ENCODE peak calls at places on chromosomes 16 and 17, in seven cellular contexts. C is iPS-NIHi11; J is HL-60; F is brain microvascular endothelial cell; S is stimulated activated CD8-positive, alpha-beta memory T cell treated with anti-CD3 and anti-CD28 coated beads, Interleukin-7, amount 100 ng/mL, for 4 hours; M is psoas muscle; D is AG08395. T is an unnamed sample.
A peak's percentile ranks its signal among the peaks of the same experiment; 100 is the strongest.

GRCh38 chr16:68076560-68076959 is 8.6 kb upstream of the NFATC3 start:
- DNase-seq in J (no peak), D (no peak), F (no peak), M (no peak), C (no peak), S (no peak), T (no peak)

GRCh38 chr16:33059206-33059605 is 134.8 kb upstream of the TP53TG3C start:
- DNase-seq in S (no peak), D (no peak), C (no peak), J (no peak), M (peak; percentile 17), F (no peak), T (no peak)

GRCh38 chr17:62848334-62848733 is 40.2 kb upstream of the MARCHF10 start:
- DNase-seq in M (no peak), J (no peak), D (no peak), F (no peak), S (no peak), C (no peak), T (no peak)

GRCh38 chr17:2050246-2050866 is 4.5 kb upstream of the HIC1 start:
- DNase-seq in C (peak; percentile 70), F (no peak), M (peak; percentile 81), S (peak; percentile 71), J (no peak), D (peak; percentile 65), T (no peak)

GRCh38 chr17:39603304-39604016 is 4.3 kb downstream of the NEUROD2 start:
- DNase-seq in C (no peak), D (no peak), S (no peak), J (no peak), F (no peak), M (no peak), T (no peak)

GRCh38 chr17:30113213-30113612 is 3.4 kb upstream of the NSRP1 start:
- DNase-seq in J (peak; percentile 17), D (no peak), F (no peak), S (no peak), C (no peak), M (no peak), T (no peak)

GRCh38 chr17:80795737-80796136 is 195.9 kb upstream of the CHMP6 start:
- DNase-seq in F (no peak), J (no peak), M (peak; percentile 94), S (no peak), C (no peak), D (no peak), T (no peak)

GRCh38 chr17:74859439-74860228 is at the start of gene GRIN2C:
- DNase-seq in D (no peak), M (no peak), J (no peak), C (peak; percentile 80), F (no peak), S (no peak), T (no peak)

GRCh38 chr16:77556203-77556602 is 121.4 kb upstream of the ADAMTS18 start:
- DNase-seq in J (no peak), M (no peak), S (no peak), C (no peak), F (no peak), D (no peak), T (no peak)

GRCh38 chr17:79835953-79836951 is 3.0 kb downstream of the CBX4 start:
- DNase-seq in F (no peak), C (no peak), S (no peak), J (peak; percentile 92), M (no peak), D (no peak), T (no peak)

GRCh38 chr17:5759501-5759925 is 175.2 kb upstream of the NLRP1 start:
- DNase-seq in J (no peak), M (no peak), S (no peak), D (no peak), F (no peak), C (no peak), T (no peak)

GRCh38 chr16:73298562-73298961 is 250.6 kb upstream of the ZFHX3 start:
- DNase-seq in C (peak; percentile 49), J (no peak), S (no peak), M (no peak), D (no peak), F (peak; percentile 87), T (no peak)

GRCh38 chr16:58272855-58273254 is 22.0 kb downstream of the PRSS54 start:
- DNase-seq in C (no peak), F (no peak), J (no peak), D (no peak), M (no peak), S (no peak), T (no peak)

GRCh38 chr17:14790518-14790917 is 474.6 kb downstream of the PMP22 start:
- DNase-seq in M (no peak), D (no peak), J (peak; percentile 40), S (no peak), F (peak; percentile 35), C (no peak), T (no peak)

GRCh38 chr17:18141210-18141803 is 32.8 kb downstream of the MYO15A start:
- DNase-seq in C (peak; percentile 52), M (no peak), J (peak; percentile 18), F (peak; percentile 53), D (peak; percentile 74), S (no peak), T (no peak)

GRCh38 chr16:19691161-19691850 is 26.7 kb downstream of the KNOP1 start:
- DNase-seq in D (no peak), F (no peak), C (no peak), J (peak; percentile 34), M (no peak), S (no peak), T (no peak)

GRCh38 chr16:15521390-15521757 is 87.0 kb downstream of the BMERB1 start:
- DNase-seq in F (no peak), J (no peak), D (no peak), M (no peak), C (no peak), S (no peak), T (peak; percentile 56)

GRCh38 chr16:64417711-64418227 is 704.1 kb downstream of the CDH11 start:
- DNase-seq in J (no peak), F (peak; percentile 45), S (no peak), M (no peak), D (peak; percentile 41), C (no peak), T (no peak)

GRCh38 chr16:71628810-71629209 is 2.8 kb downstream of the MARVELD3 start:
- DNase-seq in J (no peak), M (no peak), F (peak; percentile 34), D (no peak), S (no peak), C (no peak), T (no peak)

GRCh38 chr17:51119415-51120356 is 982 bp downstream of the SPAG9 start:
- DNase-seq in M (peak; percentile 75), D (peak; percentile 12), C (peak; percentile 49), S (peak; percentile 24), J (peak; percentile 51), F (peak; percentile 13), T (no peak)

GRCh38 chr16:85162478-85163277 is 50.4 kb upstream of the CIBAR2 start:
- DNase-seq in S (no peak), J (no peak), F (peak; percentile 70), C (no peak), D (peak; percentile 83), M (peak; percentile 89), T (no peak)

GRCh38 chr16:86662195-86662594 is 83.8 kb downstream of the FOXL1 start:
- DNase-seq in M (no peak), D (peak; percentile 57), C (no peak), F (no peak), J (no peak), S (no peak), T (no peak)

GRCh38 chr16:3734758-3735221 is 17.5 kb upstream of the TRAP1 start:
- DNase-seq in J (no peak), D (no peak), M (no peak), C (no peak), F (no peak), S (no peak), T (no peak)

GRCh38 chr16:58723109-58723508 is 11.0 kb downstream of the GOT2 start:
- DNase-seq in F (no peak), C (no peak), S (no peak), M (no peak), J (no peak), D (no peak), T (no peak)

GRCh38 chr17:80883831-80884735 is 107.6 kb upstream of the CHMP6 start:
- DNase-seq in F (no peak), D (no peak), S (no peak), C (peak; percentile 6), M (peak; percentile 48), J (no peak), T (no peak)

GRCh38 chr17:61504697-61505096 is 52.5 kb downstream of the TBX4 start:
- DNase-seq in M (no peak), D (peak; percentile 85), J (no peak), F (peak; percentile 81), S (no peak), C (no peak), T (no peak)

GRCh38 chr16:55571-56136 is 2.0 kb downstream of the SNRNP25 start:
- DNase-seq in D (no peak), C (no peak), M (peak; percentile 47), J (no peak), S (no peak), F (no peak), T (no peak)

GRCh38 chr17:41308251-41308917 is 725 bp downstream of the KRTAP16-1 start:
- DNase-seq in F (no peak), J (peak; percentile 86), D (peak; percentile 20), S (peak; percentile 52), C (no peak), M (peak; percentile 71), T (no peak)

GRCh38 chr16:14013571-14014283 is 57.4 kb upstream of the MRTFB start:
- DNase-seq in J (no peak), D (peak; percentile 66), S (no peak), F (peak; percentile 47), C (peak; percentile 38), M (peak; percentile 60), T (no peak)

GRCh38 chr17:45171338-45172231 is 9.9 kb downstream of the HEXIM2 start:
- DNase-seq in D (peak; percentile 35), F (no peak), M (peak; percentile 76), J (no peak), C (peak; percentile 67), S (no peak), T (no peak)